ENCODE peak calls at places on chromosome 7, in nine cellular contexts. S is IMR-90, G is heart left ventricle, O is WTC11, B is astrocyte of the spinal cord, M is fibroblast of mammary gland, Y is PC-3, A is body of pancreas, L is heart right ventricle. T is an unnamed sample.

GRCh38 chr7:30032310-30033125 is 4.3 kb downstream of the PLEKHA8 start:
- DNase-seq in S (peak), G (no peak), O (no peak), B (peak), M (peak), Y (peak), A (no peak), L (no peak), T (peak)

GRCh38 chr7:101942603-101943210 is 125.3 kb downstream of the CUX1 start:
- DNase-seq in S (no peak), G (no peak), O (no peak), B (no peak), M (no peak), Y (peak), A (peak), L (no peak), T (no peak)

GRCh38 chr7:29988391-29989256 is 977 bp downstream of the SCRN1 start:
- DNase-seq in S (peak), G (peak), O (peak), B (peak), M (peak), Y (peak), A (peak), L (peak), T (no peak)

GRCh38 chr7:158694650-158695049 is 10.0 kb downstream of the NCAPG2 start:
- DNase-seq in S (no peak), G (no peak), O (no peak), B (no peak), M (no peak), Y (no peak), A (no peak), L (no peak), T (no peak)

GRCh38 chr7:20019757-20020432 is 197.3 kb downstream of the MACC1 start:
- DNase-seq in S (no peak), G (no peak), O (no peak), B (no peak), M (no peak), Y (no peak), A (no peak), L (no peak), T (no peak)

GRCh38 chr7:24052572-24053223 is 231.3 kb upstream of the NPY start:
- DNase-seq in S (peak), G (no peak), O (no peak), B (peak), M (peak), Y (peak), A (no peak), L (no peak), T (peak)

GRCh38 chr7:35825984-35826383 is 25.1 kb downstream of the SEPTIN7 start:
- DNase-seq in S (no peak), G (no peak), O (no peak), B (no peak), M (no peak), Y (no peak), A (no peak), L (no peak), T (no peak)

GRCh38 chr7:42084263-42084662 is 152.7 kb downstream of the GLI3 start:
- DNase-seq in S (no peak), G (no peak), O (no peak), B (no peak), M (no peak), Y (no peak), A (no peak), L (no peak), T (no peak)

GRCh38 chr7:93948106-93948505 is 26.6 kb downstream of the GNG11 start:
- DNase-seq in S (peak), G (no peak), O (no peak), B (no peak), M (peak), Y (no peak), A (no peak), L (no peak), T (no peak)

GRCh38 chr7:90594791-90595317 is 1.3 kb upstream of the CDK14 start:
- DNase-seq in S (peak), G (peak), O (peak), B (peak), M (peak), Y (peak), A (peak), L (peak), T (peak)

GRCh38 chr7:106721816-106722785 is 61.1 kb upstream of the CCDC71L start:
- DNase-seq in S (peak), G (no peak), O (no peak), B (no peak), M (peak), Y (no peak), A (no peak), L (no peak), T (no peak)

GRCh38 chr7:92061154-92061553 is 73.1 kb downstream of the CYP51A1 start:
- DNase-seq in S (no peak), G (no peak), O (no peak), B (no peak), M (no peak), Y (no peak), A (no peak), L (no peak), T (no peak)

GRCh38 chr7:83947260-83947659 is 247.3 kb downstream of the SEMA3A start:
- DNase-seq in S (no peak), G (no peak), O (peak), B (no peak), M (peak), Y (peak), A (peak), L (no peak), T (no peak)

GRCh38 chr7:135597926-135598305 is 40.2 kb downstream of the NUP205 start:
- DNase-seq in S (no peak), G (no peak), O (no peak), B (no peak), M (peak), Y (no peak), A (no peak), L (no peak), T (no peak)

GRCh38 chr7:107725138-107725740 is 18.7 kb upstream of the CBLL1 start:
- DNase-seq in S (peak), G (no peak), O (peak), B (peak), M (peak), Y (peak), A (peak), L (no peak), T (peak)

GRCh38 chr7:133691727-133692450 is 435.3 kb upstream of the LRGUK start:
- DNase-seq in S (peak), G (no peak), O (no peak), B (no peak), M (peak), Y (no peak), A (no peak), L (no peak), T (no peak)

GRCh38 chr7:159083001-159083697 is 61.5 kb downstream of the VIPR2 start:
- DNase-seq in S (no peak), G (peak), O (no peak), B (no peak), M (no peak), Y (no peak), A (no peak), L (peak), T (no peak)

GRCh38 chr7:76381814-76382213 is 23.0 kb upstream of the YWHAG start:
- DNase-seq in S (no peak), G (no peak), O (no peak), B (no peak), M (no peak), Y (no peak), A (no peak), L (no peak), T (no peak)

GRCh38 chr7:148264933-148265557 is 325.5 kb upstream of the C7orf33 start:
- DNase-seq in S (peak), G (no peak), O (peak), B (peak), M (peak), Y (peak), A (peak), L (no peak), T (no peak)

GRCh38 chr7:563629-564170 is 44.1 kb upstream of the PDGFA start:
- DNase-seq in S (no peak), G (no peak), O (no peak), B (no peak), M (no peak), Y (no peak), A (no peak), L (peak), T (no peak)

GRCh38 chr7:18526368-18526878 is 30.9 kb downstream of the HDAC9 start:
- DNase-seq in S (no peak), G (no peak), O (no peak), B (no peak), M (no peak), Y (no peak), A (no peak), L (no peak), T (no peak)

GRCh38 chr7:77245015-77245755 is 45.6 kb upstream of the FGL2 start:
- DNase-seq in S (no peak), G (peak), O (no peak), B (no peak), M (peak), Y (no peak), A (peak), L (peak), T (no peak)

GRCh38 chr7:154736389-154736788 is 266.5 kb downstream of the PAXIP1 start:
- DNase-seq in S (no peak), G (no peak), O (no peak), B (no peak), M (no peak), Y (no peak), A (no peak), L (no peak), T (no peak)

GRCh38 chr7:75729851-75730274 is 8.9 kb downstream of the HIP1 start:
- DNase-seq in S (no peak), G (no peak), O (no peak), B (no peak), M (no peak), Y (no peak), A (no peak), L (no peak), T (no peak)

GRCh38 chr7:28410628-28411578 is 1.4 kb upstream of the CREB5 start:
- DNase-seq in S (peak), G (peak), O (peak), B (peak), M (peak), Y (peak), A (peak), L (peak), T (no peak)

GRCh38 chr7:104928721-104929400 is 85.1 kb upstream of the KMT2E start:
- DNase-seq in S (no peak), G (no peak), O (no peak), B (no peak), M (no peak), Y (no peak), A (no peak), L (no peak), T (no peak)

GRCh38 chr7:92609921-92610518 is 19.8 kb upstream of the FAM133B start:
- DNase-seq in S (peak), G (no peak), O (no peak), B (peak), M (no peak), Y (peak), A (no peak), L (no peak), T (no peak)

GRCh38 chr7:149422914-149423285 is 38.0 kb downstream of the ZNF777 start:
- DNase-seq in S (no peak), G (peak), O (peak), B (no peak), M (no peak), Y (no peak), A (peak), L (peak), T (no peak)

GRCh38 chr7:47256016-47256415 is 325.9 kb downstream of the TNS3 start:
- DNase-seq in S (no peak), G (no peak), O (no peak), B (no peak), M (no peak), Y (no peak), A (no peak), L (no peak), T (no peak)

GRCh38 chr7:20033621-20034200 is 183.5 kb downstream of the MACC1 start:
- DNase-seq in S (peak), G (no peak), O (no peak), B (peak), M (peak), Y (peak), A (no peak), L (no peak), T (peak)

GRCh38 chr7:151631968-151632749 is 112.5 kb upstream of the RHEB start:
- DNase-seq in S (peak), G (peak), O (peak), B (peak), M (peak), Y (peak), A (peak), L (peak), T (no peak)

GRCh38 chr7:114539575-114539974 is 125.0 kb downstream of the FOXP2 start:
- DNase-seq in S (peak), G (no peak), O (no peak), B (peak), M (peak), Y (peak), A (peak), L (no peak), T (no peak)
- TF ChIP-seq CTCF in S (peak), G (peak), O (no peak), B (peak), M (peak), Y (peak), A (peak), L (no peak), T (peak)

GRCh38 chr7:112554591-112554990 is 73.8 kb downstream of the LSMEM1 start:
- DNase-seq in S (no peak), G (no peak), O (no peak), B (no peak), M (no peak), Y (no peak), A (no peak), L (no peak), T (no peak)
- TF ChIP-seq CTCF in S (peak), G (no peak), O (no peak), B (peak), M (peak), Y (peak), A (no peak), L (peak), T (no peak)

GRCh38 chr7:21702303-21702702 is 159.5 kb downstream of the DNAH11 start:
- DNase-seq in S (no peak), G (no peak), O (no peak), B (no peak), M (no peak), Y (no peak), A (no peak), L (no peak), T (no peak)

DNA sequence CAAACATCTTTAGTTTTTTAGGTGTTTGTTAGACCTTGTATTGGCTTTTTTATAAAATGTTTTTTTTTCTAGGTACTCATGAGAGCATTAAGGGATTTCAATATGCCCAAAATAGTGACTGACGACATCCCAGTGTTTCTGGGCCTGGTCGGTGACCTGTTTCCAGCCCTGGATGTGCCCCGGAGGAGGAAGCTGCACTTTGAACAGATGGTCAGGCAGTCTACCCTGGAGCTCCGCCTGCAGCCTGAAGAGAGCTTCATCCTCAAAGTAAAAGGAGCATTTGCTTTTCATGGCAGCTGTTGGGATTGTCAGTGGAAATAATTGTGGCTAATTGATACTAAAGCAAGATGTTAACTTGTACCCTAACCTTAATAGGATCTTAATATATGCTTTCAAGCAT is 161.5 kb downstream of the DNAH11 start:
- DNase-seq in S (no peak), G (no peak), O (no peak), B (no peak), M (no peak), Y (no peak), A (no peak), L (no peak), T (no peak)
- TF ChIP-seq CTCF in S (no peak), G (no peak), O (no peak), B (no peak), M (no peak), Y (no peak), A (no peak), L (no peak), T (no peak)

GRCh38 chr7:31550432-31550831 is 36.5 kb downstream of the ITPRID1 start:
- DNase-seq in S (no peak), G (no peak), O (no peak), B (peak), M (no peak), Y (no peak), A (no peak), L (no peak), T (no peak)
- TF ChIP-seq CTCF in S (no peak), G (no peak), O (no peak), B (no peak), M (no peak), Y (no peak), A (no peak), L (no peak), T (no peak)

GRCh38 chr7:80429186-80429585 is 82.7 kb downstream of the GNAT3 start:
- DNase-seq in S (peak), G (no peak), O (no peak), B (no peak), M (no peak), Y (no peak), A (no peak), L (no peak), T (no peak)

GRCh38 chr7:80427218-80427617 is 84.6 kb downstream of the GNAT3 start:
- DNase-seq in S (no peak), G (no peak), O (no peak), B (no peak), M (no peak), Y (no peak), A (no peak), L (no peak), T (no peak)

GRCh38 chr7:80434043-80434442 is 77.8 kb downstream of the GNAT3 start:
- DNase-seq in S (no peak), G (peak), O (no peak), B (no peak), M (no peak), Y (no peak), A (no peak), L (no peak), T (no peak)

GRCh38 chr7:80432166-80432565 is 79.7 kb downstream of the GNAT3 start:
- DNase-seq in S (peak), G (no peak), O (no peak), B (no peak), M (no peak), Y (peak), A (no peak), L (no peak), T (no peak)

GRCh38 chr7:80428161-80429054 is 83.5 kb downstream of the GNAT3 start:
- DNase-seq in S (peak), G (no peak), O (peak), B (peak), M (peak), Y (peak), A (peak), L (no peak), T (no peak)
- TF ChIP-seq CTCF in S (peak), G (peak), O (no peak), B (peak), M (peak), Y (peak), A (peak), L (peak), T (peak)

GRCh38 chr7:33334349-33334748 is 205.0 kb downstream of the BBS9 start:
- DNase-seq in S (peak), G (no peak), O (no peak), B (peak), M (peak), Y (peak), A (no peak), L (no peak), T (no peak)
- TF ChIP-seq CTCF in S (peak), G (peak), O (no peak), B (peak), M (peak), Y (peak), A (no peak), L (peak), T (peak)

DNA sequence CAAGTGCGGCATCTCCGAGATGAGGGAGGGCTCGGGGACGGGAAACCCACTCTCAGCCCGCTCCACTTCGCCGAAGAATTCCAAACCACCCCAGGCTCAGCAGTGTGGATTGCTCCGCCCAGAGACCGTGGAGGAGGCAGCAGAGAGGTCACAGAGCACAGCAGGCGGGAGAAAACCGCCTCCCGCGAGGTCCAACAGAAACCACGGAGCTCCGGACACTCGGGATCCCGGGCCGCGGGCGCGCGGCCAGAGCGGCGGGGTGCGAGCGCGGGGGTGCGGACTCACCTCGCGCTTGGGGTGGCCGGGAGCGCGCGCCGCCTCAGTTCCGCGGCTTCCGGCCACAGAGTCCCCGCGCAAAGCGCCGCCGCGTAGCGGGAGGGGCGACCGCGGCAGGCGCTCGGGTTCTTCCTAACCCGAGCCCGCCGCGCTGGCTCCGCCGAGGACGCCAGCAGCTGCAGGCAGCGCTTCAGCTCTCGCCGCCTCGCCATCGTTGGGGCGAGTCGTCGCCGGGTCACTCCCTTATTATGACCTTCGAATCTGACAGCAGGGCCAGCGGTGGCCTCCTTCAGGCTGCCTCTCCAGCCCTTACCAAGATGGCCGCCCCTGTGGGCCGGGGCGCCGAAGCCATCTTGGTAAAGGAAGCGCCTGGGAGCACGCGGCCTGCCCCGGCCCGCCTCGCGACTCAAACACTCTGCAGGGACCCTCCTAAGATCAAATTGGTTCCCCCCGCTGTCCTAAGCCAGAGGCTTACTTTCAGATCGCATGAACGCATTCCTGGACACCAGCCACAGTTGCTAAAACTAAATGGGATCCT is at the start of gene NAPEPLD:
- DNase-seq in S (peak), G (peak), O (peak), B (peak), M (peak), Y (peak), A (peak), L (peak), T (no peak)
- TF ChIP-seq CTCF in S (no peak), G (no peak), O (no peak), B (no peak), M (no peak), Y (no peak), A (no peak), L (no peak), T (no peak)

DNA sequence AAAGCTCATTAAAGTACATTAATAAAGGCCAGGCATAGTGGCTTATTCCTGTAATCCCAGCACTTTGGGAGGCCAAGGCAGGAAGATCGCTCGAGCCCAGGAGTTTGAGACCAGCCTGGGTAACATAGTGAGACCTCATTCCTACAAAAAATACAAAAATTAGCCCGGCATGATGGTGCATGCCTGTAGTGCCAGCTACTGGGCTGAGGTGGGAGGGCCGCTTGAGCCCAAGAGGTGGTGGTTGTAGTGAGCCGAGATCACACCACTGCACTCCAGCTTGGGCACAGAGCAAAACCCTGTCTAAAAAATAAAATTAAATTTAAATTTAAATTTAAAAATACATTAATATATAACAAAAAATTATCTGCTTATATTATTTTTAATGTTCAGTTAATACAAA is 7.1 kb upstream of the TAS2R39 start:
- DNase-seq in S (no peak), G (no peak), O (no peak), B (no peak), M (no peak), Y (no peak), A (no peak), L (no peak), T (no peak)
- TF ChIP-seq CTCF in S (no peak), G (no peak), O (no peak), B (no peak), M (no peak), Y (no peak), A (no peak), L (no peak), T (no peak)